ENCODE peak calls at places on chromosomes 7 and 10, in seven cellular contexts. E is colonic mucosa, J is IMR-90, C is thoracic aorta, A is HepG2, I is WERI-Rb-1, U is brain microvascular endothelial cell. F is an unnamed sample.

GRCh38 chr7:103065666-103066065 is 8.9 kb downstream of the FBXL13 start:
- DNase-seq in C (no peak), U (peak; percentile 15), A (peak; percentile 45), I (peak; percentile 64), E (peak; percentile 38), J (peak; percentile 30), F (peak; percentile 19)

GRCh38 chr7:55423891-55424290 is 58.8 kb downstream of the LANCL2 start:
- DNase-seq in C (no peak), E (no peak), J (peak; percentile 24), A (peak; percentile 11), U (no peak), I (no peak), F (no peak)

GRCh38 chr7:19107392-19108147 is 9.9 kb downstream of the TWIST1 start:
- DNase-seq in A (no peak), E (peak; percentile 25), I (no peak), C (no peak), J (peak; percentile 68), U (peak; percentile 60), F (peak; percentile 13)

GRCh38 chr10:45353176-45353575 is 20.8 kb upstream of the ALOX5 start:
- DNase-seq in I (no peak), U (no peak), E (no peak), A (no peak), C (no peak), J (no peak), F (peak; percentile 68)

GRCh38 chr7:98355250-98355538 is 45.7 kb downstream of the BAIAP2L1 start:
- DNase-seq in E (no peak), A (no peak), U (no peak), I (no peak), J (no peak), C (no peak), F (no peak)

GRCh38 chr7:22559829-22560489 is 60.0 kb upstream of the STEAP1B start:
- DNase-seq in C (peak; percentile 35), I (peak; percentile 69), E (peak; percentile 66), J (peak; percentile 86), A (peak; percentile 77), U (peak; percentile 84), F (peak; percentile 64)

GRCh38 chr7:157693071-157693520 is 356.3 kb downstream of the DNAJB6 start:
- DNase-seq in U (no peak), J (no peak), I (no peak), A (no peak), C (no peak), E (no peak), F (no peak)

GRCh38 chr7:47301657-47302295 is 280.1 kb downstream of the TNS3 start:
- DNase-seq in J (no peak), C (no peak), E (peak; percentile 7), I (no peak), U (no peak), A (no peak), F (no peak)

GRCh38 chr10:126133906-126134703 is 237.7 kb downstream of the FANK1 start:
- DNase-seq in I (no peak), A (no peak), U (peak; percentile 46), J (peak; percentile 93), C (no peak), E (no peak), F (peak; percentile 93)

GRCh38 chr10:113854757-113855626 is 531 bp downstream of the NHLRC2 start:
- DNase-seq in A (peak; percentile 23), I (peak; percentile 56), C (no peak), J (peak; percentile 28), E (peak; percentile 62), U (peak; percentile 41), F (peak; percentile 15)

DNA sequence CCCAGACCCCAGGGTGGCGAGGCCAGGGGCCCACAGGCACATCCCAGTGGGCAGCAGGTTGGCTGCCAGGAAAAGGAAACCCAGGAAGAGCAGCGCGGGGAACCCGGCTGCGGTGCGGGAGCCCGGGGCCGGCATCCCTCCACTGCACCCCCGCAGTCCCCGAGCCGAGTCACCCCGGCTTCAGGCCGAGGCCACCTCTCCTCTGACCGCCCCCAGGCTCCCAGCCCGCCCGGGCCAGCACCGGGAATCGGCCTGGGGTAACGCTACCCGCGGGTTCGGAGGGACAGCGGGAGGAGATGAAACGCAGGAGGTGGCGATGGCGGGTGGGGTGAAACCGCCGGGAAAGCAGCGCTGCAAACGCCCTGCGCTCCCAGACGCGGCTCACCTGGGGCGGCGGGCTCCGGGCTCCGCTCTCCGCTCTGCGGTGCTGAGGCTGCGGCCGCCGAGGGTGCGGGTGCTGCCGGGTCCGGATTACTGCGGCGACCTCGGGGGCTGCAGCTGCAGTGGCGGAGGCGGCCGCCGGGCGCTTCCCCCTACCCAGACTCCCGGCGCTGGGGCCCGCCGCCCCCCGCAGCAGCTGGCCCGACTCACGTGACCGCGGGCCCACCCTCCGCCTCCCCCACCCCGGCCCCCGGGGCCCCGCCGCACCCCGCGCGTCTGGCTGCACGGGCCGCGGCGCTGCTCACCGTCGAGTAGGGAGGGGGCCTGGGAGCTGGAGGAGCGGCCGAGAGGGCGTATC is at the start of gene SCRN1:
- DNase-seq in A (peak; percentile 22), C (no peak), E (peak; percentile 43), I (peak; percentile 76), U (no peak), J (peak; percentile 13), F (no peak)
- TF ChIP-seq CTCF in A (no peak), C (no peak), E (no peak), I (no peak), U (no peak), J (no peak), F (no peak)

DNA sequence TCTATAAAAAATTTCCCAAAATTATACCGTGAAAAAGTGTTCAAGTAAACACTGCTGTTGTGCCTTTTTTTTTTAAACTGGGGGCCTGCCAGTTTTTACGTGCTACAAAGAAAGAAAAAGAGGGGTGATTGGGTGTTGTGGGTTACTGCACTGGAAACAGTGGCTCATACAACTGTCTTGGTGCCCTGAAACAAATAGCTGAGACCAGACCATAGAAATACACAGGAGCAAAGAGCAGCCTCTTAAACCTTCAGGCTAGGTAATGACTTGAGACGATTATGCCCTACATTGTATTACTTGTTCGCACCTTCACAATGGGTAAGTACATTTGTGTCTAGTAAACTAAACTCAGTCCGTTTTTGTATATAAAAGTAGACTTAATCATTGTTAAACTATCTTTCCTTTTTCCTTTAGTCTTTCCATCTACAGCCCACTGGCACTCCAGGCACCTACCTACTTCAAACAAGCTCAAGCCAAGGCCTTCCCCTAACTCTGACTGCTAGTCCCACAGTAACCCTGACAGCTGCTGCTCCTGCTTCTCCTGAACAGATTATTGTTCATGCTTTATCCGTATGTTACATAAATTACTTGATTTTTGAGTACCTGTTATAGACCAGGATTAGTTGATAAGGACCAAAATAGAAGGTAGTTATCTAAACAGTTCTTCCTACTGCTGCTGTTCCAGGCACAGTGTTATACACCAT is 26.6 kb downstream of the TMEM243 start:
- DNase-seq in E (no peak), I (no peak), U (no peak), C (no peak), J (no peak), A (no peak), F (no peak)
- H3K36me3 ChIP-seq in E (peaks cover 22% of the 10 kb centered on the region), I (peaks cover 90% of the 10 kb centered on the region), U (peaks cover 77% of the 10 kb centered on the region), C (peaks cover 53% of the 10 kb centered on the region), J (peaks cover 42% of the 10 kb centered on the region), A (peaks cover 74% of the 10 kb centered on the region), F (peaks cover 14% of the 10 kb centered on the region)

GRCh38 chr10:118237930-118238329 is 104.2 kb downstream of the FAM204A start:
- DNase-seq in I (no peak), J (no peak), A (no peak), E (no peak), C (no peak), U (no peak), F (no peak)
- H3K27me3 ChIP-seq in I (peaks cover 58% of the 10 kb centered on the region), J (peaks cover 3% of the 10 kb centered on the region), A (peaks cover 26% of the 10 kb centered on the region), E (peaks cover 3% of the 10 kb centered on the region), C (no peaks in the 10 kb centered on the region), U (no peaks in the 10 kb centered on the region), F (peaks cover 8% of the 10 kb centered on the region)

GRCh38 chr7:111730476-111731300 is 168.4 kb upstream of the IMMP2L start:
- DNase-seq in I (peak; percentile 22), C (no peak), J (peak; percentile 47), E (no peak), A (peak; percentile 24), U (no peak), F (peak; percentile 41)
- TF ChIP-seq CTCF in I (peak; percentile 80), C (no peak), J (peak; percentile 49), E (peak; percentile 16), A (peak; percentile 64), U (peak; percentile 66), F (peak; percentile 65)

F was measured in bronchial epithelial cell.